ENCODE peak calls at places on chromosomes 12 and 14, in ten cellular contexts. One of them, this sample, is unnamed.
A peak's percentile ranks its signal among the peaks of the same experiment; 100 is the strongest.

GRCh38 chr12:18905134-18905533 is 167.2 kb downstream of the CAPZA3 start:
- DNase-seq in CD4-positive, alpha-beta memory T cell: no peak
- DNase-seq in neuronal stem cell: no peak
- DNase-seq in CD8-positive, alpha-beta memory T cell: no peak
- DNase-seq in tibial artery: no peak
- DNase-seq in transverse colon: no peak
- DNase-seq in fibroblast of lung: no peak
- DNase-seq in colonic mucosa: no peak
- DNase-seq in hepatocyte: peak; percentile 23
- DNase-seq in spleen: no peak
- DNase-seq in this sample: no peak

GRCh38 chr14:105006831-105007592 is 13.9 kb downstream of the CDCA4 start:
- DNase-seq in CD4-positive, alpha-beta memory T cell: no peak
- DNase-seq in neuronal stem cell: no peak
- DNase-seq in colonic mucosa: no peak
- DNase-seq in tibial artery: no peak
- DNase-seq in hepatocyte: no peak
- DNase-seq in transverse colon: no peak
- DNase-seq in fibroblast of lung: no peak
- DNase-seq in CD8-positive, alpha-beta memory T cell: no peak
- DNase-seq in spleen: no peak
- DNase-seq in this sample: no peak

GRCh38 chr14:105065280-105066228 is at the start of gene GPR132:
- DNase-seq in transverse colon: peak; percentile 76
- DNase-seq in neuronal stem cell: no peak
- DNase-seq in fibroblast of lung: no peak
- DNase-seq in tibial artery: no peak
- DNase-seq in hepatocyte: peak; percentile 41
- DNase-seq in spleen: peak; percentile 96
- DNase-seq in colonic mucosa: peak; percentile 46
- DNase-seq in CD8-positive, alpha-beta memory T cell: peak; percentile 96
- DNase-seq in CD4-positive, alpha-beta memory T cell: peak; percentile 99
- DNase-seq in this sample: no peak

GRCh38 chr14:29227631-29228030 is 461.0 kb downstream of the FOXG1 start:
- DNase-seq in transverse colon: no peak
- DNase-seq in tibial artery: no peak
- DNase-seq in colonic mucosa: no peak
- DNase-seq in hepatocyte: no peak
- DNase-seq in neuronal stem cell: no peak
- DNase-seq in fibroblast of lung: peak; percentile 28
- DNase-seq in CD4-positive, alpha-beta memory T cell: no peak
- DNase-seq in CD8-positive, alpha-beta memory T cell: no peak
- DNase-seq in spleen: no peak
- DNase-seq in this sample: no peak

GRCh38 chr12:82089369-82090121 is 268.6 kb downstream of the CCDC59 start:
- DNase-seq in tibial artery: no peak
- DNase-seq in hepatocyte: peak; percentile 10
- DNase-seq in spleen: no peak
- DNase-seq in transverse colon: no peak
- DNase-seq in colonic mucosa: no peak
- DNase-seq in fibroblast of lung: no peak
- DNase-seq in CD8-positive, alpha-beta memory T cell: no peak
- DNase-seq in neuronal stem cell: no peak
- DNase-seq in CD4-positive, alpha-beta memory T cell: no peak
- DNase-seq in this sample: no peak

GRCh38 chr12:2319136-2319535 is 266.3 kb downstream of the CACNA1C start:
- DNase-seq in CD4-positive, alpha-beta memory T cell: no peak
- DNase-seq in CD8-positive, alpha-beta memory T cell: no peak
- DNase-seq in spleen: no peak
- DNase-seq in fibroblast of lung: no peak
- DNase-seq in tibial artery: no peak
- DNase-seq in hepatocyte: no peak
- DNase-seq in colonic mucosa: no peak
- DNase-seq in neuronal stem cell: no peak
- DNase-seq in transverse colon: no peak
- DNase-seq in this sample: no peak

GRCh38 chr14:45679852-45680251 is 426.9 kb upstream of the MIS18BP1 start:
- DNase-seq in fibroblast of lung: peak; percentile 72
- DNase-seq in transverse colon: no peak
- DNase-seq in tibial artery: no peak
- DNase-seq in CD4-positive, alpha-beta memory T cell: no peak
- DNase-seq in hepatocyte: no peak
- DNase-seq in neuronal stem cell: no peak
- DNase-seq in spleen: no peak
- DNase-seq in CD8-positive, alpha-beta memory T cell: no peak
- DNase-seq in colonic mucosa: no peak
- DNase-seq in this sample: no peak

GRCh38 chr12:73226585-73226984 is 954.4 kb downstream of the TRHDE start:
- DNase-seq in transverse colon: no peak
- DNase-seq in tibial artery: no peak
- DNase-seq in CD4-positive, alpha-beta memory T cell: no peak
- DNase-seq in neuronal stem cell: no peak
- DNase-seq in CD8-positive, alpha-beta memory T cell: no peak
- DNase-seq in colonic mucosa: no peak
- DNase-seq in fibroblast of lung: no peak
- DNase-seq in hepatocyte: no peak
- DNase-seq in spleen: no peak
- DNase-seq in this sample: no peak

GRCh38 chr14:79144891-79145290 is 974.7 kb downstream of the NRXN3 start:
- DNase-seq in hepatocyte: no peak
- DNase-seq in colonic mucosa: no peak
- DNase-seq in CD8-positive, alpha-beta memory T cell: no peak
- DNase-seq in fibroblast of lung: no peak
- DNase-seq in spleen: no peak
- DNase-seq in CD4-positive, alpha-beta memory T cell: no peak
- DNase-seq in transverse colon: no peak
- DNase-seq in tibial artery: no peak
- DNase-seq in neuronal stem cell: no peak
- DNase-seq in this sample: no peak

GRCh38 chr14:37931998-37932397 is 275.7 kb upstream of the SSTR1 start:
- DNase-seq in tibial artery: no peak
- DNase-seq in transverse colon: no peak
- DNase-seq in CD4-positive, alpha-beta memory T cell: no peak
- DNase-seq in spleen: no peak
- DNase-seq in CD8-positive, alpha-beta memory T cell: no peak
- DNase-seq in neuronal stem cell: no peak
- DNase-seq in fibroblast of lung: peak; percentile 25
- DNase-seq in colonic mucosa: no peak
- DNase-seq in hepatocyte: no peak
- DNase-seq in this sample: no peak

GRCh38 chr12:12273291-12273957 is 6.6 kb upstream of the LRP6 start:
- DNase-seq in neuronal stem cell: no peak
- DNase-seq in CD4-positive, alpha-beta memory T cell: no peak
- DNase-seq in transverse colon: no peak
- DNase-seq in spleen: no peak
- DNase-seq in CD8-positive, alpha-beta memory T cell: no peak
- DNase-seq in hepatocyte: no peak
- DNase-seq in colonic mucosa: no peak
- DNase-seq in tibial artery: no peak
- DNase-seq in fibroblast of lung: no peak
- DNase-seq in this sample: no peak

GRCh38 chr12:71838231-71838630 is 1.3 kb upstream of the TBC1D15 start:
- DNase-seq in fibroblast of lung: no peak
- DNase-seq in CD8-positive, alpha-beta memory T cell: no peak
- DNase-seq in transverse colon: no peak
- DNase-seq in neuronal stem cell: no peak
- DNase-seq in hepatocyte: no peak
- DNase-seq in spleen: no peak
- DNase-seq in tibial artery: no peak
- DNase-seq in CD4-positive, alpha-beta memory T cell: no peak
- DNase-seq in colonic mucosa: no peak
- DNase-seq in this sample: no peak
- H3K27ac ChIP-seq in fibroblast of lung: no peak overlapping the region
- H3K27ac ChIP-seq in CD8-positive, alpha-beta memory T cell: no peak overlapping the region
- H3K27ac ChIP-seq in transverse colon: peak overlapping the region; percentile 92
- H3K27ac ChIP-seq in neuronal stem cell: no peak overlapping the region
- H3K27ac ChIP-seq in hepatocyte: no peak overlapping the region
- H3K27ac ChIP-seq in spleen: peak overlapping the region; percentile 96
- H3K27ac ChIP-seq in tibial artery: no peak overlapping the region
- H3K27ac ChIP-seq in CD4-positive, alpha-beta memory T cell: peak overlapping the region; percentile 98
- H3K27ac ChIP-seq in colonic mucosa: no peak overlapping the region
- H3K27ac ChIP-seq in this sample: no peak overlapping the region

GRCh38 chr14:50013934-50014333 is 102.4 kb downstream of the VCPKMT start:
- DNase-seq in fibroblast of lung: no peak
- DNase-seq in spleen: no peak
- DNase-seq in CD8-positive, alpha-beta memory T cell: no peak
- DNase-seq in CD4-positive, alpha-beta memory T cell: no peak
- DNase-seq in neuronal stem cell: no peak
- DNase-seq in transverse colon: no peak
- DNase-seq in colonic mucosa: no peak
- DNase-seq in hepatocyte: no peak
- DNase-seq in tibial artery: no peak
- DNase-seq in this sample: no peak
- H3K27ac ChIP-seq in fibroblast of lung: no peak overlapping the region
- H3K27ac ChIP-seq in spleen: no peak overlapping the region
- H3K27ac ChIP-seq in CD8-positive, alpha-beta memory T cell: no peak overlapping the region
- H3K27ac ChIP-seq in CD4-positive, alpha-beta memory T cell: no peak overlapping the region
- H3K27ac ChIP-seq in neuronal stem cell: no peak overlapping the region
- H3K27ac ChIP-seq in transverse colon: no peak overlapping the region
- H3K27ac ChIP-seq in colonic mucosa: no peak overlapping the region
- H3K27ac ChIP-seq in hepatocyte: peak overlapping the region; percentile 69
- H3K27ac ChIP-seq in tibial artery: no peak overlapping the region
- H3K27ac ChIP-seq in this sample: no peak overlapping the region

DNA sequence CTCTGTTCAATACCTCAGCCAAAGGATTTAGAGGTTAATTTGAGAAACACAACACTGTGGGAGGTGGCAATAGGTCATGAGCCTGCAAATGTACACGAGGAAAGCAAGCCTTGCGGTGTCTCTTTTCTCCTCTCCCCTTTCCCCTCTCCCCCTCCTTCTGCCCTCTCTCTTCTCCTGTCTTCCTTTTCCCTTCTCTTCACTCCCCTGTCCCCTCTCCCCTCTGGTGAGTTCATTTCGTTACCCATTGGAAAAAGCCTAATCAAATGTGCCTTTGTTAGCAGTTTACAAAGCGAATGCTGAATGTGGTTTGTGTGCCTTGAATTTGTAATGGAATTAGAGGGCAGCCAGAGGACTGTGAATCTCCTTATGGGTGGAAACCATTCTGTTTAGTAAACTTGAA is 7.1 kb downstream of the CIPC start:
- DNase-seq in colonic mucosa: no peak
- DNase-seq in neuronal stem cell: no peak
- DNase-seq in spleen: no peak
- DNase-seq in transverse colon: no peak
- DNase-seq in CD4-positive, alpha-beta memory T cell: no peak
- DNase-seq in CD8-positive, alpha-beta memory T cell: no peak
- DNase-seq in hepatocyte: no peak
- DNase-seq in fibroblast of lung: no peak
- DNase-seq in tibial artery: no peak
- DNase-seq in this sample: no peak
- H3K27ac ChIP-seq in colonic mucosa: no peak overlapping the region
- H3K27ac ChIP-seq in neuronal stem cell: no peak overlapping the region
- H3K27ac ChIP-seq in spleen: no peak overlapping the region
- H3K27ac ChIP-seq in transverse colon: peak overlapping the region; percentile 30
- H3K27ac ChIP-seq in CD4-positive, alpha-beta memory T cell: no peak overlapping the region
- H3K27ac ChIP-seq in CD8-positive, alpha-beta memory T cell: no peak overlapping the region
- H3K27ac ChIP-seq in hepatocyte: no peak overlapping the region
- H3K27ac ChIP-seq in fibroblast of lung: no peak overlapping the region
- H3K27ac ChIP-seq in tibial artery: peak overlapping the region; percentile 98
- H3K27ac ChIP-seq in this sample: no peak overlapping the region

GRCh38 chr14:95331708-95332408 is 12.2 kb upstream of the CLMN start:
- DNase-seq in CD4-positive, alpha-beta memory T cell: no peak
- DNase-seq in fibroblast of lung: no peak
- DNase-seq in tibial artery: no peak
- DNase-seq in colonic mucosa: no peak
- DNase-seq in neuronal stem cell: no peak
- DNase-seq in CD8-positive, alpha-beta memory T cell: no peak
- DNase-seq in transverse colon: no peak
- DNase-seq in spleen: no peak
- DNase-seq in hepatocyte: no peak
- DNase-seq in this sample: no peak
- H3K27ac ChIP-seq in CD4-positive, alpha-beta memory T cell: no peak overlapping the region
- H3K27ac ChIP-seq in fibroblast of lung: no peak overlapping the region
- H3K27ac ChIP-seq in tibial artery: no peak overlapping the region
- H3K27ac ChIP-seq in colonic mucosa: peak overlapping the region; percentile 69
- H3K27ac ChIP-seq in neuronal stem cell: no peak overlapping the region
- H3K27ac ChIP-seq in CD8-positive, alpha-beta memory T cell: no peak overlapping the region
- H3K27ac ChIP-seq in transverse colon: peak overlapping the region; percentile 70
- H3K27ac ChIP-seq in spleen: no peak overlapping the region
- H3K27ac ChIP-seq in hepatocyte: no peak overlapping the region
- H3K27ac ChIP-seq in this sample: no peak overlapping the region

This sample was measured in Karpas-422.